ENCODE peak calls at places on chromosomes 6 and 20, in nine cellular contexts. One of them, this sample, is unnamed.

GRCh38 chr6:125780540-125781306 is 10.0 kb upstream of the NCOA7 start:
- DNase-seq in CD4-positive, CD25-positive, alpha-beta regulatory T cell: peak; percentile 86
- DNase-seq in kidney: peak; percentile 78
- DNase-seq in H9: peak; percentile 46
- DNase-seq in pancreas: peak; percentile 74
- DNase-seq in uterus: peak; percentile 48
- DNase-seq in left ventricle myocardium inferior: peak; percentile 45
- DNase-seq in Peyer's patch: peak; percentile 69
- DNase-seq in upper lobe of right lung: peak; percentile 74
- DNase-seq in this sample: no peak

GRCh38 chr6:127606131-127606562 is 29.2 kb downstream of the C6orf58 start:
- DNase-seq in left ventricle myocardium inferior: no peak
- DNase-seq in pancreas: no peak
- DNase-seq in CD4-positive, CD25-positive, alpha-beta regulatory T cell: no peak
- DNase-seq in upper lobe of right lung: no peak
- DNase-seq in kidney: no peak
- DNase-seq in H9: peak; percentile 56
- DNase-seq in uterus: no peak
- DNase-seq in Peyer's patch: no peak
- DNase-seq in this sample: no peak

GRCh38 chr20:19022791-19023448 is 189.5 kb upstream of the SLC24A3 start:
- DNase-seq in left ventricle myocardium inferior: no peak
- DNase-seq in Peyer's patch: no peak
- DNase-seq in kidney: no peak
- DNase-seq in CD4-positive, CD25-positive, alpha-beta regulatory T cell: no peak
- DNase-seq in H9: no peak
- DNase-seq in upper lobe of right lung: no peak
- DNase-seq in pancreas: no peak
- DNase-seq in uterus: no peak
- DNase-seq in this sample: no peak

GRCh38 chr20:48155231-48155630 is 369.9 kb upstream of the SULF2 start:
- DNase-seq in CD4-positive, CD25-positive, alpha-beta regulatory T cell: no peak
- DNase-seq in left ventricle myocardium inferior: no peak
- DNase-seq in kidney: no peak
- DNase-seq in uterus: no peak
- DNase-seq in pancreas: no peak
- DNase-seq in Peyer's patch: no peak
- DNase-seq in H9: no peak
- DNase-seq in upper lobe of right lung: no peak
- DNase-seq in this sample: no peak

GRCh38 chr6:109053285-109053684 is 41.4 kb downstream of the SESN1 start:
- DNase-seq in kidney: no peak
- DNase-seq in pancreas: no peak
- DNase-seq in left ventricle myocardium inferior: no peak
- DNase-seq in H9: no peak
- DNase-seq in Peyer's patch: no peak
- DNase-seq in CD4-positive, CD25-positive, alpha-beta regulatory T cell: no peak
- DNase-seq in upper lobe of right lung: no peak
- DNase-seq in uterus: no peak
- DNase-seq in this sample: no peak

GRCh38 chr20:14888172-14888571 is 550.8 kb upstream of the FLRT3 start:
- DNase-seq in pancreas: no peak
- DNase-seq in kidney: no peak
- DNase-seq in upper lobe of right lung: no peak
- DNase-seq in uterus: no peak
- DNase-seq in Peyer's patch: no peak
- DNase-seq in left ventricle myocardium inferior: no peak
- DNase-seq in H9: no peak
- DNase-seq in CD4-positive, CD25-positive, alpha-beta regulatory T cell: no peak
- DNase-seq in this sample: no peak

GRCh38 chr6:46653439-46653942 is 716 bp downstream of the SLC25A27 start:
- DNase-seq in upper lobe of right lung: no peak
- DNase-seq in kidney: no peak
- DNase-seq in CD4-positive, CD25-positive, alpha-beta regulatory T cell: no peak
- DNase-seq in H9: no peak
- DNase-seq in Peyer's patch: no peak
- DNase-seq in left ventricle myocardium inferior: no peak
- DNase-seq in pancreas: no peak
- DNase-seq in uterus: no peak
- DNase-seq in this sample: no peak

GRCh38 chr20:19682249-19682648 is 75.8 kb upstream of the RIN2 start:
- DNase-seq in pancreas: no peak
- DNase-seq in Peyer's patch: no peak
- DNase-seq in kidney: no peak
- DNase-seq in left ventricle myocardium inferior: no peak
- DNase-seq in uterus: no peak
- DNase-seq in H9: no peak
- DNase-seq in upper lobe of right lung: no peak
- DNase-seq in CD4-positive, CD25-positive, alpha-beta regulatory T cell: no peak
- DNase-seq in this sample: no peak

DNA sequence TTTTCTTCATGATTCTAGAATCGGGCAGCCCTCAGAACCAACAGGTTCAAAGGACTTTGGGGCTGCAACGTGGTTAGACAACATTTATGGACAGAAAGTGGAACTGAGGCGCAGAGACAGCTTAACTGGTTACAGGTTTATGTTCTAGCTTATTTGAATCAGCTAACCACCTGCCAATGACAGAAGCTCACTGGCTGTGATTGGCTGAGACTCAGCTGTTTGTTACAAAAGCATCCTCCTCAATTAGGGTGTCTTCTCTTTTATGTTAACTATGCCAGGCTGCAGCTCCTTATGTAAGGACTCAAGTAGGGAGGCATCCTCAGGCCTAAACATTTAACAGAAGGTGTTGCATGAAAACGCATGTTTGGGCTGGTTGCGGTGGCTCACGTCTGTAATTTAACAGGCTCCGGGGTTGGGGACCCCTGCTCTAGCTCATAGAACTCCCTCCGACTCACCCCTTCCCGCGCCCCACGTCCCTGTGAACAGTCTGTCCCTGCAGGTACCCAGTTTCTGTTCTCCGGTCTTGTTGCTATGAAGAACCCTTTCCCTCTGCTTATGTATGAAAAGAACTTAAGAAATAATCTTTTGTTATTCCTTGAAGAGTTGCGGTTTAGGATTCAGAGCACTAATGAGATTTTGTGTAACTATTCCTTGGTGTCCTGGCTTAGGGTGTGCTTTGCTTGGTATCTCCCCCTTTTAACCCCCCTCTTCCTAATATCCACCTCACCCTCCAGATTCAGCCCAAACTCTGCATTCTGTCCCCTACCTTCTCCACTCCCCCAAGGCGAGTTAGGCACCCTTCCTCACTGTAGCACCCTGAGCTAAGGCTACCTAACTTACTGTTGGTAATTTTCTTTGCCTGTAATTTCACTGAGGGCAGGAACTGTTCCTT is 1.2 kb upstream of the TMEM181 start:
- DNase-seq in kidney: no peak
- DNase-seq in uterus: no peak
- DNase-seq in left ventricle myocardium inferior: no peak
- DNase-seq in H9: no peak
- DNase-seq in Peyer's patch: no peak
- DNase-seq in CD4-positive, CD25-positive, alpha-beta regulatory T cell: no peak
- DNase-seq in pancreas: no peak
- DNase-seq in upper lobe of right lung: no peak
- DNase-seq in this sample: no peak
- H3K4me1 ChIP-seq in kidney: peaks cover 12% of the 10 kb centered on the region
- H3K4me1 ChIP-seq in uterus: peaks cover 7% of the 10 kb centered on the region
- H3K4me1 ChIP-seq in left ventricle myocardium inferior: peaks cover 29% of the 10 kb centered on the region
- H3K4me1 ChIP-seq in H9: peaks cover 7% of the 10 kb centered on the region
- H3K4me1 ChIP-seq in Peyer's patch: peaks cover 12% of the 10 kb centered on the region
- H3K4me1 ChIP-seq in CD4-positive, CD25-positive, alpha-beta regulatory T cell: peaks cover 31% of the 10 kb centered on the region
- H3K4me1 ChIP-seq in pancreas: peaks cover 18% of the 10 kb centered on the region
- H3K4me1 ChIP-seq in upper lobe of right lung: peaks cover 23% of the 10 kb centered on the region
- H3K4me1 ChIP-seq in this sample: peaks cover 5% of the 10 kb centered on the region

DNA sequence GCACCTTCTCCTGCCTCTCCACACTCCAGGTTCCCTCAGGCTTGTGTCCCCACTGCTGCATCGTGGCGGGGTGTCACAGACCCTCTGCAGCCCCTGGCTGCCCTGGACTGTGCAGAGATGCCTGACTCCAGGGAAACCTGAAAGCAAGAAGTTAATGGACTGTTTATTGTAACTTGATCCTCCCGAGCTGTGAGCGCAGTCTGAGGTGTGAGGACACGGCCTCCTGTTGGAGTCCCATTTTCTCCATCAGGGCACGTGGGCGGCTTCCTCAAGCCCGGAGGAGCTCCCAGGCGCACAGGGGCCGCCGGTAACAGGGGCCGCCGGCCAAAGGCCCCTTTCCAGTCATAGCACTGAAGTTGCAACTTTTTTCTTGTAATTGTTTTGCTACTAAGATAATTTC is 16.9 kb downstream of the RBM38 start:
- DNase-seq in uterus: no peak
- DNase-seq in left ventricle myocardium inferior: no peak
- DNase-seq in pancreas: no peak
- DNase-seq in upper lobe of right lung: no peak
- DNase-seq in CD4-positive, CD25-positive, alpha-beta regulatory T cell: no peak
- DNase-seq in kidney: no peak
- DNase-seq in H9: no peak
- DNase-seq in Peyer's patch: no peak
- DNase-seq in this sample: no peak
- H3K4me1 ChIP-seq in uterus: no peaks in the 10 kb centered on the region
- H3K4me1 ChIP-seq in left ventricle myocardium inferior: peaks cover 62% of the 10 kb centered on the region
- H3K4me1 ChIP-seq in pancreas: no peaks in the 10 kb centered on the region
- H3K4me1 ChIP-seq in upper lobe of right lung: no peaks in the 10 kb centered on the region
- H3K4me1 ChIP-seq in CD4-positive, CD25-positive, alpha-beta regulatory T cell: peaks cover 45% of the 10 kb centered on the region
- H3K4me1 ChIP-seq in kidney: no peaks in the 10 kb centered on the region
- H3K4me1 ChIP-seq in H9: no peaks in the 10 kb centered on the region
- H3K4me1 ChIP-seq in Peyer's patch: no peaks in the 10 kb centered on the region
- H3K4me1 ChIP-seq in this sample: no peaks in the 10 kb centered on the region

GRCh38 chr6:110814488-110815259 is 595 bp downstream of the CDK19 start:
- DNase-seq in kidney: no peak
- DNase-seq in left ventricle myocardium inferior: peak; percentile 61
- DNase-seq in Peyer's patch: peak; percentile 76
- DNase-seq in CD4-positive, CD25-positive, alpha-beta regulatory T cell: peak; percentile 67
- DNase-seq in H9: peak; percentile 47
- DNase-seq in pancreas: peak; percentile 81
- DNase-seq in upper lobe of right lung: peak; percentile 86
- DNase-seq in uterus: peak; percentile 46
- DNase-seq in this sample: peak; percentile 56

GRCh38 chr6:110811187-110811586 is 4.1 kb downstream of the CDK19 start:
- DNase-seq in H9: no peak
- DNase-seq in pancreas: no peak
- DNase-seq in uterus: no peak
- DNase-seq in Peyer's patch: no peak
- DNase-seq in upper lobe of right lung: no peak
- DNase-seq in CD4-positive, CD25-positive, alpha-beta regulatory T cell: no peak
- DNase-seq in left ventricle myocardium inferior: no peak
- DNase-seq in kidney: no peak
- DNase-seq in this sample: no peak

GRCh38 chr6:110813338-110813737 is 1.9 kb downstream of the CDK19 start:
- DNase-seq in left ventricle myocardium inferior: no peak
- DNase-seq in Peyer's patch: no peak
- DNase-seq in H9: no peak
- DNase-seq in kidney: no peak
- DNase-seq in pancreas: no peak
- DNase-seq in upper lobe of right lung: no peak
- DNase-seq in CD4-positive, CD25-positive, alpha-beta regulatory T cell: no peak
- DNase-seq in uterus: no peak
- DNase-seq in this sample: no peak

GRCh38 chr6:110813813-110814487 is 1.3 kb downstream of the CDK19 start:
- DNase-seq in pancreas: no peak
- DNase-seq in upper lobe of right lung: no peak
- DNase-seq in kidney: no peak
- DNase-seq in uterus: no peak
- DNase-seq in CD4-positive, CD25-positive, alpha-beta regulatory T cell: no peak
- DNase-seq in H9: no peak
- DNase-seq in Peyer's patch: no peak
- DNase-seq in left ventricle myocardium inferior: no peak
- DNase-seq in this sample: no peak

DNA sequence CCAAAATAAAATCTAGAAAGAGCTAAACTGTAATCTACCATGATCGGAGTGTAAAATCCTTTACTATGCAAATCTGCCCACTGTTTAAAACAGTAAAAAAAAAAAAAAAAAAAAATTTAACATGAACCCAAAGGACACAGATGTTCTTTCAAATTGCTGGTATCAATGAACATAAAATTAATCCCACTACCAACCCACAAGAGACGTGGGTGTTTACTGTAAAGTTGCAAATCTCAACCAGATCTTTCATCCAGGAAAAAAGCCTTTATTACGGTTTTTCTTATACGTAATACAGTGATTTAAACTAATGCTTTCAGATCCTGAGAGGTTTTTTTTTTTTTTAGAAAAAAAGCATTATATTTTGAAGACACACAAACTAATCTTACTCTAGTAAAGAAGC is 2.5 kb downstream of the CDK19 start:
- DNase-seq in H9: no peak
- DNase-seq in CD4-positive, CD25-positive, alpha-beta regulatory T cell: no peak
- DNase-seq in pancreas: no peak
- DNase-seq in upper lobe of right lung: no peak
- DNase-seq in Peyer's patch: no peak
- DNase-seq in kidney: no peak
- DNase-seq in uterus: no peak
- DNase-seq in left ventricle myocardium inferior: no peak
- DNase-seq in this sample: no peak
- H3K4me1 ChIP-seq in H9: no peaks in the 10 kb centered on the region
- H3K4me1 ChIP-seq in CD4-positive, CD25-positive, alpha-beta regulatory T cell: peaks cover 19% of the 10 kb centered on the region
- H3K4me1 ChIP-seq in pancreas: no peaks in the 10 kb centered on the region
- H3K4me1 ChIP-seq in upper lobe of right lung: peaks cover 19% of the 10 kb centered on the region
- H3K4me1 ChIP-seq in Peyer's patch: no peaks in the 10 kb centered on the region
- H3K4me1 ChIP-seq in kidney: peaks cover 3% of the 10 kb centered on the region
- H3K4me1 ChIP-seq in uterus: no peaks in the 10 kb centered on the region
- H3K4me1 ChIP-seq in left ventricle myocardium inferior: peaks cover 29% of the 10 kb centered on the region
- H3K4me1 ChIP-seq in this sample: peaks cover 11% of the 10 kb centered on the region

GRCh38 chr6:15256538-15257222 is 10.8 kb downstream of the JARID2 start:
- DNase-seq in CD4-positive, CD25-positive, alpha-beta regulatory T cell: no peak
- DNase-seq in pancreas: no peak
- DNase-seq in upper lobe of right lung: no peak
- DNase-seq in H9: no peak
- DNase-seq in left ventricle myocardium inferior: peak; percentile 23
- DNase-seq in kidney: no peak
- DNase-seq in Peyer's patch: no peak
- DNase-seq in uterus: no peak
- DNase-seq in this sample: no peak

GRCh38 chr6:15255481-15256414 is 9.9 kb downstream of the JARID2 start:
- DNase-seq in uterus: no peak
- DNase-seq in Peyer's patch: peak; percentile 57
- DNase-seq in left ventricle myocardium inferior: no peak
- DNase-seq in H9: no peak
- DNase-seq in upper lobe of right lung: no peak
- DNase-seq in kidney: no peak
- DNase-seq in pancreas: no peak
- DNase-seq in CD4-positive, CD25-positive, alpha-beta regulatory T cell: peak; percentile 38
- DNase-seq in this sample: no peak

GRCh38 chr6:15260099-15260821 is 14.4 kb downstream of the JARID2 start:
- DNase-seq in upper lobe of right lung: no peak
- DNase-seq in Peyer's patch: no peak
- DNase-seq in kidney: no peak
- DNase-seq in uterus: no peak
- DNase-seq in H9: no peak
- DNase-seq in pancreas: no peak
- DNase-seq in CD4-positive, CD25-positive, alpha-beta regulatory T cell: no peak
- DNase-seq in left ventricle myocardium inferior: no peak
- DNase-seq in this sample: no peak

GRCh38 chr6:15263780-15264374 is 18.0 kb downstream of the JARID2 start:
- DNase-seq in pancreas: no peak
- DNase-seq in H9: no peak
- DNase-seq in Peyer's patch: no peak
- DNase-seq in CD4-positive, CD25-positive, alpha-beta regulatory T cell: no peak
- DNase-seq in uterus: no peak
- DNase-seq in kidney: no peak
- DNase-seq in left ventricle myocardium inferior: no peak
- DNase-seq in upper lobe of right lung: no peak
- DNase-seq in this sample: no peak

DNA sequence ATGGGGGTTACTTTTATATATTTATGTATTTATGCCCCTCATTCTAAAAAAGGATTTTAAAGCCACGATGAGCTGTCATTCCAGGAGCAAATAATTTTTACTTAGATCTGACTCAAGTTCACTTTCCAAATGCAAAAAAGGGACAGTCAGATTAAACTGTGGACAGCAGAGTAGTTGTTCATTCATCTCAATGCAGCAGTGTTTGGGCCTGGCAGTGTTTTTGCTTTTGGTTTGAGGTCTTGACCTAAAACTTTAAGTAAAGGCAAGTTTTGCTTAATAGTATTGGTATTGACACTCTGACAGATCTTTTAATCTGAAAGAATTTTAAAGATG is 13.9 kb downstream of the JARID2 start:
- DNase-seq in kidney: no peak
- DNase-seq in H9: no peak
- DNase-seq in uterus: no peak
- DNase-seq in upper lobe of right lung: no peak
- DNase-seq in Peyer's patch: no peak
- DNase-seq in CD4-positive, CD25-positive, alpha-beta regulatory T cell: no peak
- DNase-seq in left ventricle myocardium inferior: no peak
- DNase-seq in pancreas: no peak
- DNase-seq in this sample: no peak
- H3K4me1 ChIP-seq in kidney: peaks cover 18% of the 10 kb centered on the region
- H3K4me1 ChIP-seq in H9: peaks cover 28% of the 10 kb centered on the region
- H3K4me1 ChIP-seq in uterus: peaks cover 5% of the 10 kb centered on the region
- H3K4me1 ChIP-seq in upper lobe of right lung: peaks cover 42% of the 10 kb centered on the region
- H3K4me1 ChIP-seq in Peyer's patch: peaks cover 10% of the 10 kb centered on the region
- H3K4me1 ChIP-seq in CD4-positive, CD25-positive, alpha-beta regulatory T cell: peaks cover 31% of the 10 kb centered on the region
- H3K4me1 ChIP-seq in left ventricle myocardium inferior: peaks cover 83% of the 10 kb centered on the region
- H3K4me1 ChIP-seq in pancreas: peaks cover 1% of the 10 kb centered on the region
- H3K4me1 ChIP-seq in this sample: peaks cover 11% of the 10 kb centered on the region

This sample was measured in RWPE2.